ENCODE peak calls at places on chromosomes 2 and 18, in seven cellular contexts. One of them, this sample, is unnamed. For H3K4me1, the result is how much of the 10 kb centered on the place peaks cover.

GRCh38 chr18:3898866-3899613 is 449.1 kb downstream of the TGIF1 start:
- DNase-seq in breast epithelium: no peak
- DNase-seq in GM12878: no peak
- DNase-seq in astrocyte: no peak
- DNase-seq in aorta: no peak
- DNase-seq in testis: no peak
- DNase-seq in foreskin keratinocyte: no peak
- DNase-seq in this sample: no peak

GRCh38 chr2:196159223-196159892 is 12.0 kb downstream of the STK17B start:
- DNase-seq in breast epithelium: no peak
- DNase-seq in GM12878: no peak
- DNase-seq in astrocyte: no peak
- DNase-seq in aorta: no peak
- DNase-seq in testis: no peak
- DNase-seq in foreskin keratinocyte: no peak
- DNase-seq in this sample: no peak

GRCh38 chr2:192438239-192438638 is 243.5 kb upstream of the TMEFF2 start:
- DNase-seq in breast epithelium: no peak
- DNase-seq in GM12878: no peak
- DNase-seq in astrocyte: no peak
- DNase-seq in aorta: no peak
- DNase-seq in testis: no peak
- DNase-seq in foreskin keratinocyte: no peak
- DNase-seq in this sample: no peak

GRCh38 chr18:46641917-46642316 is 15.1 kb downstream of the LOXHD1 start:
- DNase-seq in breast epithelium: no peak
- DNase-seq in GM12878: no peak
- DNase-seq in astrocyte: no peak
- DNase-seq in aorta: no peak
- DNase-seq in testis: no peak
- DNase-seq in foreskin keratinocyte: no peak
- DNase-seq in this sample: no peak

GRCh38 chr2:61536086-61536722 is 2.0 kb downstream of the XPO1 start:
- DNase-seq in breast epithelium: no peak
- DNase-seq in GM12878: no peak
- DNase-seq in astrocyte: peak
- DNase-seq in aorta: no peak
- DNase-seq in testis: peak
- DNase-seq in foreskin keratinocyte: no peak
- DNase-seq in this sample: no peak

GRCh38 chr18:14026199-14026598 is 106.0 kb downstream of the ZNF519 start:
- DNase-seq in breast epithelium: no peak
- DNase-seq in GM12878: no peak
- DNase-seq in astrocyte: no peak
- DNase-seq in aorta: no peak
- DNase-seq in testis: no peak
- DNase-seq in foreskin keratinocyte: no peak
- DNase-seq in this sample: no peak

GRCh38 chr2:39107156-39107555 is 13.7 kb downstream of the SOS1 start:
- DNase-seq in breast epithelium: no peak
- DNase-seq in GM12878: no peak
- DNase-seq in astrocyte: no peak
- DNase-seq in aorta: no peak
- DNase-seq in testis: no peak
- DNase-seq in foreskin keratinocyte: no peak
- DNase-seq in this sample: no peak

GRCh38 chr2:212424090-212424489 is 114.5 kb downstream of the ERBB4 start:
- DNase-seq in breast epithelium: no peak
- DNase-seq in GM12878: no peak
- DNase-seq in astrocyte: no peak
- DNase-seq in aorta: no peak
- DNase-seq in testis: no peak
- DNase-seq in foreskin keratinocyte: peak
- DNase-seq in this sample: no peak

GRCh38 chr18:42341423-42341822 is 386.4 kb downstream of the PIK3C3 start:
- DNase-seq in breast epithelium: no peak
- DNase-seq in GM12878: no peak
- DNase-seq in astrocyte: no peak
- DNase-seq in aorta: no peak
- DNase-seq in testis: no peak
- DNase-seq in foreskin keratinocyte: no peak
- DNase-seq in this sample: no peak

GRCh38 chr18:44465337-44465736 is 215.4 kb upstream of the SETBP1 start:
- DNase-seq in breast epithelium: no peak
- DNase-seq in GM12878: no peak
- DNase-seq in astrocyte: peak
- DNase-seq in aorta: no peak
- DNase-seq in testis: peak
- DNase-seq in foreskin keratinocyte: no peak
- DNase-seq in this sample: no peak

GRCh38 chr2:149185942-149186490 is 144.4 kb upstream of the LYPD6 start:
- DNase-seq in breast epithelium: no peak
- DNase-seq in GM12878: no peak
- DNase-seq in astrocyte: peak
- DNase-seq in aorta: no peak
- DNase-seq in testis: no peak
- DNase-seq in foreskin keratinocyte: no peak
- DNase-seq in this sample: no peak

GRCh38 chr2:10057231-10058107 is 14.1 kb downstream of the KLF11 start:
- DNase-seq in breast epithelium: peak
- DNase-seq in GM12878: no peak
- DNase-seq in astrocyte: peak
- DNase-seq in aorta: peak
- DNase-seq in testis: peak
- DNase-seq in foreskin keratinocyte: peak
- DNase-seq in this sample: no peak

GRCh38 chr2:33900610-33901009 is 301.5 kb upstream of the FAM98A start:
- DNase-seq in breast epithelium: no peak
- DNase-seq in GM12878: no peak
- DNase-seq in astrocyte: no peak
- DNase-seq in aorta: no peak
- DNase-seq in testis: no peak
- DNase-seq in foreskin keratinocyte: no peak
- DNase-seq in this sample: no peak

GRCh38 chr2:229642371-229642770 is 72.0 kb downstream of the DNER start:
- DNase-seq in breast epithelium: no peak
- DNase-seq in GM12878: no peak
- DNase-seq in astrocyte: no peak
- DNase-seq in aorta: no peak
- DNase-seq in testis: no peak
- DNase-seq in foreskin keratinocyte: no peak
- DNase-seq in this sample: no peak

GRCh38 chr2:41024806-41025205 is 572.9 kb upstream of the SLC8A1 start:
- DNase-seq in breast epithelium: no peak
- DNase-seq in GM12878: no peak
- DNase-seq in astrocyte: no peak
- DNase-seq in aorta: no peak
- DNase-seq in testis: no peak
- DNase-seq in foreskin keratinocyte: no peak
- DNase-seq in this sample: no peak

GRCh38 chr2:234536218-234536989 is 39.5 kb upstream of the ARL4C start:
- DNase-seq in breast epithelium: no peak
- DNase-seq in GM12878: no peak
- DNase-seq in astrocyte: no peak
- DNase-seq in aorta: no peak
- DNase-seq in testis: no peak
- DNase-seq in foreskin keratinocyte: no peak
- DNase-seq in this sample: no peak

DNA sequence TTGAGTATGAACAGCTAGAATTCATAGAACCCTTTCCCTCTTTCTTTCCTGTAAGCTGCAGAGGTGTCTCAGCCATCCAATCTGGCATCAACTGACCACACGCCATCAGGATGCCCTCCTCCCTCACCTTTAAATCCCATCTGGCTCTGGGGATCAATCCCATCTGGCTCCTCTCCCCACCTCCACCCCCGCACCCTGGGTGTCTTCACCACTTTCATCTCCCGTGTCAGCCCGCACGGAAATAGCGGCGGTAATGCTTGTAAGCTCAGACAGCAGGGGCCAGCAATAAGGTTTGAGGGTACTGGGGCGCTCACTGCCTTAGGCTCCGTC is 508 bp upstream of the TUBA4B start:
- DNase-seq in breast epithelium: no peak
- DNase-seq in GM12878: no peak
- DNase-seq in astrocyte: no peak
- DNase-seq in aorta: no peak
- DNase-seq in testis: no peak
- DNase-seq in foreskin keratinocyte: no peak
- DNase-seq in this sample: no peak
- H3K4me1 ChIP-seq in breast epithelium: under half
- H3K4me1 ChIP-seq in GM12878: under half
- H3K4me1 ChIP-seq in astrocyte: under half
- H3K4me1 ChIP-seq in aorta: under half
- H3K4me1 ChIP-seq in testis: under half
- H3K4me1 ChIP-seq in foreskin keratinocyte: under half
- H3K4me1 ChIP-seq in this sample: under half

GRCh38 chr2:96113951-96114350 is 2.4 kb downstream of the ADRA2B start:
- DNase-seq in breast epithelium: no peak
- DNase-seq in GM12878: no peak
- DNase-seq in astrocyte: no peak
- DNase-seq in aorta: peak
- DNase-seq in testis: no peak
- DNase-seq in foreskin keratinocyte: no peak
- DNase-seq in this sample: peak
- H3K27ac ChIP-seq in breast epithelium: no peak
- H3K27ac ChIP-seq in GM12878: no peak
- H3K27ac ChIP-seq in astrocyte: no peak
- H3K27ac ChIP-seq in aorta: no peak
- H3K27ac ChIP-seq in testis: no peak
- H3K27ac ChIP-seq in foreskin keratinocyte: no peak
- H3K27ac ChIP-seq in this sample: no peak

GRCh38 chr18:48553236-48553635 is 14.4 kb downstream of the CTIF start:
- DNase-seq in breast epithelium: peak
- DNase-seq in GM12878: no peak
- DNase-seq in astrocyte: no peak
- DNase-seq in aorta: no peak
- DNase-seq in testis: no peak
- DNase-seq in foreskin keratinocyte: peak
- DNase-seq in this sample: no peak
- H3K4me1 ChIP-seq in breast epithelium: under half
- H3K4me1 ChIP-seq in GM12878: under half
- H3K4me1 ChIP-seq in astrocyte: under half
- H3K4me1 ChIP-seq in aorta: under half
- H3K4me1 ChIP-seq in testis: under half
- H3K4me1 ChIP-seq in foreskin keratinocyte: under half
- H3K4me1 ChIP-seq in this sample: under half

DNA sequence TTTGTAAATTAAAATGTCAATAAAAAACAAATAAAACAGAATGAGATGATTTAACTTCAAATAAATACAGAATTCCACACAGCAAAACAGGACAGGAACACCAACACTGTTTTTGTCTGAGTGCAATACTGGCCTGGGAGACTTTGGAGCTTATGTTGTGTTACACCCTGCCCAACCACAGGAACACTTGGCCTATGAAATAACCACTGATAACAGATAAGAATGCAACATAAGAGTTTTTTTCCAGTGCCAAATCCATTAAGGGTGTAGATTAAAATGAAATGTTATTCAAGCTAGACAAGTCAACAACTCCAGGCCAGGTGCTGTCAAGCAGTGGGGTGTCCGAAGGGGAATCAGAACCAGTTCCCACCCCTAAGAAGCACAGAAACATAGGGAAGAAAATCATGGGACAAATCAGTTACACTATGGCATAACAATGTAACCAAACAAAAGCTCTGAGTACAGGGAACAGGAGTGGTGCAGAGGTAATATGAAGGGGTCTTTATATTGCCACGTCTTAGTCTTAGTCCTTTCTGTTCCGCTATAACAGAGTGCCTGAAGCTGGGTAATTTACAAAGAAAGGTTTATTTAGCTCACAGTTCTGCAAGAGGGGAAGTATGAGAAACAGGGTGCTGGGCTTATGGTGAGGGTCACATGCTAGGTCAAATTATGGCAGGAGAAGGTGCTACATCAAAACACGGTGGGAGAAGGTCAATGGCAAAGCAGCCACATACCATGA is 3.8 kb downstream of the AFG3L2 start:
- DNase-seq in breast epithelium: no peak
- DNase-seq in GM12878: no peak
- DNase-seq in astrocyte: peak
- DNase-seq in aorta: no peak
- DNase-seq in testis: peak
- DNase-seq in foreskin keratinocyte: no peak
- DNase-seq in this sample: no peak
- H3K27ac ChIP-seq in breast epithelium: no peak
- H3K27ac ChIP-seq in GM12878: no peak
- H3K27ac ChIP-seq in astrocyte: no peak
- H3K27ac ChIP-seq in aorta: no peak
- H3K27ac ChIP-seq in testis: no peak
- H3K27ac ChIP-seq in foreskin keratinocyte: no peak
- H3K27ac ChIP-seq in this sample: no peak

DNA sequence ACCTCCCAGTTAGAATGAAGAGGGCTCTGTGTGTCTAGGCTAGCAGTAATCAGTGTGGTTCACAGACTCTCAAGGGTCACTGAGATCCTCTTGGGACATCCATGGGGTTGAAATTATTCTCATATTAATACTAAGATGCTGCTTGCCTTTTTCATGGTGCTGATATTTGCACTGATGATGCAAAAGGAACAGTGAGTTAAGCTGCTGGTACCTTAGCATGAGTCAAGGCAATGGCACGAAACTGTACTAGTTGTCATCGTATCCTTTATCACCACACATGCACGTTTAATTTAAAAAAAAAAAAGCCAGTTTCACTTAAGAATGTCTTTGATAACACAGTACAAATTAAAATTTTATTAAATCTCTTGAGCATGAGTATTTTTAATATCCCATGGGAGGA is 151.9 kb upstream of the TANK start:
- DNase-seq in breast epithelium: no peak
- DNase-seq in GM12878: no peak
- DNase-seq in astrocyte: no peak
- DNase-seq in aorta: no peak
- DNase-seq in testis: no peak
- DNase-seq in foreskin keratinocyte: no peak
- DNase-seq in this sample: no peak
- H3K4me1 ChIP-seq in breast epithelium: under half
- H3K4me1 ChIP-seq in GM12878: under half
- H3K4me1 ChIP-seq in astrocyte: under half
- H3K4me1 ChIP-seq in aorta: under half
- H3K4me1 ChIP-seq in testis: under half
- H3K4me1 ChIP-seq in foreskin keratinocyte: under half
- H3K4me1 ChIP-seq in this sample: under half